ENCODE peak calls at places on chromosome 12, in six cellular contexts. X is mesendoderm, U is IMR-90, G is H9, F is mesenchymal stem cell, I is trophoblast cell. P is an unnamed sample.
A peak's percentile ranks its signal among the peaks of the same experiment; 100 is the strongest.

GRCh38 chr12:13504074-13504473 is 307.5 kb downstream of the EMP1 start:
- DNase-seq in X (no peak), U (no peak), G (no peak), F (no peak), I (no peak), P (no peak)

GRCh38 chr12:47820631-47821345 is 1.1 kb upstream of the HDAC7 start:
- DNase-seq in X (peak; percentile 99), U (peak; percentile 95), G (peak; percentile 90), F (peak; percentile 98), I (peak; percentile 82), P (peak; percentile 92)

GRCh38 chr12:12592930-12593329 is 18.7 kb upstream of the CREBL2 start:
- DNase-seq in X (peak; percentile 57), U (peak; percentile 61), G (no peak), F (peak; percentile 26), I (no peak), P (no peak)

GRCh38 chr12:25423355-25423754 is 129.7 kb downstream of the LMNTD1 start:
- DNase-seq in X (no peak), U (no peak), G (no peak), F (no peak), I (no peak), P (no peak)

GRCh38 chr12:126926023-126926600 is 1340.9 kb upstream of the TMEM132C start:
- DNase-seq in X (peak; percentile 26), U (no peak), G (no peak), F (no peak), I (no peak), P (no peak)

GRCh38 chr12:6944381-6945186 is 762 bp downstream of the C12orf57 start:
- DNase-seq in X (peak; percentile 97), U (peak; percentile 92), G (peak; percentile 95), F (peak; percentile 95), I (peak; percentile 98), P (peak; percentile 86)

GRCh38 chr12:104226672-104227071 is 11.1 kb downstream of the TXNRD1 start:
- DNase-seq in X (no peak), U (peak; percentile 35), G (no peak), F (no peak), I (no peak), P (no peak)

GRCh38 chr12:26817183-26817591 is 15.8 kb downstream of the ITPR2 start:
- DNase-seq in X (no peak), U (no peak), G (no peak), F (no peak), I (no peak), P (no peak)

GRCh38 chr12:31478425-31478824 is 112.5 kb downstream of the DENND5B start:
- DNase-seq in X (no peak), U (no peak), G (no peak), F (no peak), I (no peak), P (no peak)

GRCh38 chr12:124044021-124044420 is 71.0 kb downstream of the ZNF664 start:
- DNase-seq in X (no peak), U (no peak), G (no peak), F (no peak), I (no peak), P (no peak)

GRCh38 chr12:32148372-32148771 is 41.7 kb downstream of the BICD1 start:
- DNase-seq in X (no peak), U (peak; percentile 42), G (no peak), F (no peak), I (no peak), P (no peak)

GRCh38 chr12:112422531-112422930 is 3.8 kb downstream of the PTPN11 start:
- DNase-seq in X (peak; percentile 20), U (no peak), G (no peak), F (peak; percentile 74), I (no peak), P (no peak)

GRCh38 chr12:95380997-95381786 is 92.8 kb upstream of the METAP2 start:
- DNase-seq in X (no peak), U (no peak), G (no peak), F (no peak), I (peak; percentile 40), P (no peak)

GRCh38 chr12:3047961-3048360 is 29.2 kb upstream of the TSPAN9 start:
- DNase-seq in X (no peak), U (no peak), G (peak; percentile 44), F (no peak), I (no peak), P (no peak)

GRCh38 chr12:19780460-19780859 is 341.2 kb downstream of the AEBP2 start:
- DNase-seq in X (no peak), U (no peak), G (no peak), F (no peak), I (no peak), P (no peak)

GRCh38 chr12:19778822-19779221 is 339.5 kb downstream of the AEBP2 start:
- DNase-seq in X (no peak), U (no peak), G (no peak), F (no peak), I (no peak), P (no peak)

GRCh38 chr12:19783547-19784444 is 344.5 kb downstream of the AEBP2 start:
- DNase-seq in X (no peak), U (no peak), G (peak; percentile 60), F (no peak), I (no peak), P (no peak)

GRCh38 chr12:19778111-19778688 is 338.9 kb downstream of the AEBP2 start:
- DNase-seq in X (no peak), U (peak; percentile 56), G (no peak), F (peak; percentile 54), I (no peak), P (no peak)

GRCh38 chr12:19779393-19780056 is 340.2 kb downstream of the AEBP2 start:
- DNase-seq in X (peak; percentile 65), U (no peak), G (peak; percentile 82), F (peak; percentile 22), I (no peak), P (no peak)
- H4K8ac ChIP-seq in X (no peak overlapping the region), U (peak overlapping the region; percentile 67), G (no peak overlapping the region), F (peak overlapping the region; percentile 57), I (peak overlapping the region; percentile 34), P (peak overlapping the region; percentile 74)

DNA sequence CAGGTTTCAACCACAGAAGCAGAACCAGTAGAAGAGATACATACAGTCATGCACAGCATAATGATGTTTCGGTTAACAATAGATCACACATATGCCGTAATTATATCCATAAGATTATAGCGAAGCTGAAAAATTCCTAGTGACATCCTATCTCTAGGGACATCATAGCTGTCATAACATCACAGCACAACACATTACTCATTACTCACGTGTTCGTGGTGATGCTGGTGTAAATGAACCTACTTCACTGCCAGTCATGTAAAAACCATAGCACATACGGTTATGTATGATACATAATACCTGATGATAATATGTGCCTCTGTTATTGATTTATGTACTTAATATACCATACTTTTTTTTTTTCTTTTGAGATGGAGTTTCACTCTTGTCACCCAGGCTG is 44.7 kb downstream of the KLRG1 start:
- DNase-seq in X (no peak), U (no peak), G (no peak), F (no peak), I (no peak), P (no peak)
- H3K4me1 ChIP-seq in X (no peaks in the 10 kb centered on the region), U (no peaks in the 10 kb centered on the region), G (no peaks in the 10 kb centered on the region), F (no peaks in the 10 kb centered on the region), I (no peaks in the 10 kb centered on the region), P (peaks cover 4% of the 10 kb centered on the region)

GRCh38 chr12:87021400-87021799 is 765.2 kb upstream of the MGAT4C start:
- DNase-seq in X (no peak), U (no peak), G (no peak), F (no peak), I (no peak), P (no peak)
- H4K8ac ChIP-seq in X (no peak overlapping the region), U (no peak overlapping the region), G (no peak overlapping the region), F (no peak overlapping the region), I (no peak overlapping the region), P (no peak overlapping the region)

GRCh38 chr12:94265521-94265920 is 117.1 kb downstream of the PLXNC1 start:
- DNase-seq in X (no peak), U (no peak), G (no peak), F (no peak), I (no peak), P (no peak)

GRCh38 chr12:94266796-94267529 is 118.6 kb downstream of the PLXNC1 start:
- DNase-seq in X (no peak), U (peak; percentile 61), G (no peak), F (peak; percentile 21), I (peak; percentile 62), P (no peak)

GRCh38 chr12:94266390-94266789 is 118.0 kb downstream of the PLXNC1 start:
- DNase-seq in X (no peak), U (no peak), G (no peak), F (no peak), I (peak; percentile 18), P (no peak)

GRCh38 chr12:94267530-94267877 is 119.1 kb downstream of the PLXNC1 start:
- DNase-seq in X (no peak), U (no peak), G (no peak), F (no peak), I (no peak), P (no peak)

GRCh38 chr12:94265966-94266365 is 117.6 kb downstream of the PLXNC1 start:
- DNase-seq in X (no peak), U (no peak), G (no peak), F (no peak), I (no peak), P (no peak)
- H3K4me1 ChIP-seq in X (peaks cover 7% of the 10 kb centered on the region), U (peaks cover 12% of the 10 kb centered on the region), G (peaks cover 13% of the 10 kb centered on the region), F (peaks cover 6% of the 10 kb centered on the region), I (peaks cover 14% of the 10 kb centered on the region), P (peaks cover 23% of the 10 kb centered on the region)

DNA sequence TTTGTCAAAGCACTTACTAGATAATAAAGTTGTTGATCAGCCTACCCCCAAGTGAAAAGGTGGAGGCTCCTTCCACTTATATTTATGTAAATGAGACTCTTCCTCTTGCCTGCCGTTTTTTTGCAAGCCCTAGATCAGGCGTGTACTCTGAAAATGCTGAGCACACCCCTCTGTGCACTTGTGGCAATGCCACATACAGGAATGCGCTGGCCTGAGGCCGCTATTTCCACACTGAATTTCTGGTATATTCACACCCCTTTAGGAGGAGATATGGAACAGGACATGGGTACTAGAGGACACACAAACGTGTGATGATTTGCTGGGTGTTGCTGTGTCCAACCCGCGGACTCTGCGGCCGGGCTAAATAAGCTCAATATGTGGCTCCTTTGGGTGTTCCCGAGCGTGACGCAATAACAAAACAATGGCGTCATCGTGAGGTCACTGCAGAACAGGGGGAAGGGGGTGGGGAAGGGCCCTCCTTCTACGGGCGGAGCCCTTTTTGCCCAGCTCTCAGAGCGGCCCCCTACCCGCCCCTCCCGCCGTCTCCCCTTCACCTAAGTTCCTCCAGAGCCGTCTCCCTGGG is 554 bp upstream of the TSPAN31 start:
- DNase-seq in X (no peak), U (peak; percentile 85), G (no peak), F (no peak), I (peak; percentile 53), P (no peak)
- H4K8ac ChIP-seq in X (no peak overlapping the region), U (peak overlapping the region; percentile 94), G (no peak overlapping the region), F (peak overlapping the region; percentile 73), I (peak overlapping the region; percentile 25), P (no peak overlapping the region)